ENCODE peak calls at places on chromosomes 5 and 9, in four cellular contexts. One of them, this sample, is unnamed.

GRCh38 chr5:82384025-82384750 is 106.0 kb upstream of the RPS23 start:
- DNase-seq in progenitor cell of endocrine pancreas: no peak
- DNase-seq in HFF-Myc: no peak
- DNase-seq in AG09309: no peak
- DNase-seq in this sample: no peak

GRCh38 chr5:113663879-113664278 is 150.4 kb downstream of the YTHDC2 start:
- DNase-seq in progenitor cell of endocrine pancreas: peak; percentile 12
- DNase-seq in HFF-Myc: peak; percentile 19
- DNase-seq in AG09309: no peak
- DNase-seq in this sample: peak; percentile 55

GRCh38 chr5:139761501-139761900 is 34.1 kb upstream of the PSD2 start:
- DNase-seq in progenitor cell of endocrine pancreas: no peak
- DNase-seq in HFF-Myc: no peak
- DNase-seq in AG09309: no peak
- DNase-seq in this sample: no peak

GRCh38 chr5:149636861-149637246 is 55.6 kb downstream of the ARHGEF37 start:
- DNase-seq in progenitor cell of endocrine pancreas: peak; percentile 20
- DNase-seq in HFF-Myc: peak; percentile 16
- DNase-seq in AG09309: no peak
- DNase-seq in this sample: no peak

GRCh38 chr9:120730661-120731514 is 16.6 kb upstream of the MEGF9 start:
- DNase-seq in progenitor cell of endocrine pancreas: no peak
- DNase-seq in HFF-Myc: peak; percentile 30
- DNase-seq in AG09309: no peak
- DNase-seq in this sample: peak; percentile 80

GRCh38 chr5:92380069-92380770 is 997.1 kb upstream of the ARRDC3 start:
- DNase-seq in progenitor cell of endocrine pancreas: no peak
- DNase-seq in HFF-Myc: no peak
- DNase-seq in AG09309: no peak
- DNase-seq in this sample: no peak

GRCh38 chr5:158881076-158881880 is 218.4 kb downstream of the EBF1 start:
- DNase-seq in progenitor cell of endocrine pancreas: no peak
- DNase-seq in HFF-Myc: no peak
- DNase-seq in AG09309: no peak
- DNase-seq in this sample: no peak

GRCh38 chr5:124906339-124907097 is 160.1 kb upstream of the ZNF608 start:
- DNase-seq in progenitor cell of endocrine pancreas: no peak
- DNase-seq in HFF-Myc: peak; percentile 57
- DNase-seq in AG09309: peak; percentile 62
- DNase-seq in this sample: peak; percentile 50

GRCh38 chr5:144549580-144549979 is 378.9 kb downstream of the KCTD16 start:
- DNase-seq in progenitor cell of endocrine pancreas: no peak
- DNase-seq in HFF-Myc: no peak
- DNase-seq in AG09309: no peak
- DNase-seq in this sample: peak; percentile 77

GRCh38 chr5:1205255-1206180 is 4.1 kb downstream of the SLC6A19 start:
- DNase-seq in progenitor cell of endocrine pancreas: no peak
- DNase-seq in HFF-Myc: no peak
- DNase-seq in AG09309: no peak
- DNase-seq in this sample: no peak

GRCh38 chr9:116087246-116087645 is 66.3 kb upstream of the PAPPA start:
- DNase-seq in progenitor cell of endocrine pancreas: no peak
- DNase-seq in HFF-Myc: no peak
- DNase-seq in AG09309: no peak
- DNase-seq in this sample: no peak

GRCh38 chr5:181243020-181243520 is 636 bp downstream of the RACK1 start:
- DNase-seq in progenitor cell of endocrine pancreas: no peak
- DNase-seq in HFF-Myc: no peak
- DNase-seq in AG09309: no peak
- DNase-seq in this sample: no peak

GRCh38 chr9:107650321-107650720 is 160.8 kb upstream of the KLF4 start:
- DNase-seq in progenitor cell of endocrine pancreas: no peak
- DNase-seq in HFF-Myc: no peak
- DNase-seq in AG09309: peak; percentile 80
- DNase-seq in this sample: peak; percentile 61

GRCh38 chr9:33273266-33273971 is 8.6 kb downstream of the CHMP5 start:
- DNase-seq in progenitor cell of endocrine pancreas: no peak
- DNase-seq in HFF-Myc: no peak
- DNase-seq in AG09309: no peak
- DNase-seq in this sample: no peak

GRCh38 chr9:137281345-137282116 is 4.0 kb downstream of the TOR4A start:
- DNase-seq in progenitor cell of endocrine pancreas: no peak
- DNase-seq in HFF-Myc: no peak
- DNase-seq in AG09309: no peak
- DNase-seq in this sample: no peak

DNA sequence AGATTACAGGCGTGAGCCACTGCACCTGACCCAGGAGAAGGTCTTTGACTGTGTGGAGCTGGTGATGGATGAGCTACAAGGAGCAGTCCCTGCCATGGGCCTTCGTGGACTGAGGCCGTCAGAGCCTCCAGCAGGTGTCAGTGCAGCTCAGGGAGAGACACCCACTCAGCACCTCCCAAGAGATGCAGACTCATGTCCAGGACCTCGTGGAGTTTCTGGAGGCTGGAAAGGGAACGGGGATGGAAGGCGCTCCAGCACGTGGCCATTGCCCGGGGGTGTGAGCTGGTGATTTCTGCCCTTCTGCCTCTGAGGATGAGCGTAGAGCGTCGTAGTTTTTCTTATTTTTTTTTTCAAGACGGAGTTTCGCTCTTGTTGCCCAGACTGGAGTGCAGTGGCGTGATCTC is 9.5 kb downstream of the TOR4A start:
- DNase-seq in progenitor cell of endocrine pancreas: no peak
- DNase-seq in HFF-Myc: no peak
- DNase-seq in AG09309: no peak
- DNase-seq in this sample: peak; percentile 52
- TF ChIP-seq CTCF in progenitor cell of endocrine pancreas: peak; percentile 52
- TF ChIP-seq CTCF in HFF-Myc: peak; percentile 66
- TF ChIP-seq CTCF in AG09309: peak; percentile 65
- TF ChIP-seq CTCF in this sample: peak; percentile 68

DNA sequence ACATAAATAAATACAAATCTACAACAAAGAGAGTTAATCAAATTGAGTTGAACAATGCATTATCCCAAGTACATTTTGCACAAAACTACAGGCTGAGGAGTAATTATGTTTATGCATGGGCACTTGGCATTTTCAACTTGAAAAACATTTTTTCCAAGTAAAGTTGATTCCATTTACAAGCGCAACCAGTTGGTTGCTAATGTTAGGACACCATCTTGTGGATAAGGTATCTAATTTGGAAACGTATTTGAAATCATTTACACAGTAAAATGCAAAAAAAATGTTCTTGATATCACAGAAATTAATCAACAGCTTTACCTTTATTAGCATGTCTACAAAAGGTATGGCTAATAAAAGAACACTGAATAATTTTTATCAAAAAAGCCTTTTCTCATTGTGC is 18.8 kb downstream of the FTMT start:
- DNase-seq in progenitor cell of endocrine pancreas: no peak
- DNase-seq in HFF-Myc: no peak
- DNase-seq in AG09309: no peak
- DNase-seq in this sample: no peak
- TF ChIP-seq CTCF in progenitor cell of endocrine pancreas: peak; percentile 42
- TF ChIP-seq CTCF in HFF-Myc: no peak
- TF ChIP-seq CTCF in AG09309: no peak
- TF ChIP-seq CTCF in this sample: no peak

GRCh38 chr9:18060304-18060934 is 413.5 kb upstream of the ADAMTSL1 start:
- DNase-seq in progenitor cell of endocrine pancreas: no peak
- DNase-seq in HFF-Myc: no peak
- DNase-seq in AG09309: no peak
- DNase-seq in this sample: no peak
- TF ChIP-seq CTCF in progenitor cell of endocrine pancreas: peak; percentile 47
- TF ChIP-seq CTCF in HFF-Myc: peak; percentile 10
- TF ChIP-seq CTCF in AG09309: no peak
- TF ChIP-seq CTCF in this sample: peak; percentile 67

DNA sequence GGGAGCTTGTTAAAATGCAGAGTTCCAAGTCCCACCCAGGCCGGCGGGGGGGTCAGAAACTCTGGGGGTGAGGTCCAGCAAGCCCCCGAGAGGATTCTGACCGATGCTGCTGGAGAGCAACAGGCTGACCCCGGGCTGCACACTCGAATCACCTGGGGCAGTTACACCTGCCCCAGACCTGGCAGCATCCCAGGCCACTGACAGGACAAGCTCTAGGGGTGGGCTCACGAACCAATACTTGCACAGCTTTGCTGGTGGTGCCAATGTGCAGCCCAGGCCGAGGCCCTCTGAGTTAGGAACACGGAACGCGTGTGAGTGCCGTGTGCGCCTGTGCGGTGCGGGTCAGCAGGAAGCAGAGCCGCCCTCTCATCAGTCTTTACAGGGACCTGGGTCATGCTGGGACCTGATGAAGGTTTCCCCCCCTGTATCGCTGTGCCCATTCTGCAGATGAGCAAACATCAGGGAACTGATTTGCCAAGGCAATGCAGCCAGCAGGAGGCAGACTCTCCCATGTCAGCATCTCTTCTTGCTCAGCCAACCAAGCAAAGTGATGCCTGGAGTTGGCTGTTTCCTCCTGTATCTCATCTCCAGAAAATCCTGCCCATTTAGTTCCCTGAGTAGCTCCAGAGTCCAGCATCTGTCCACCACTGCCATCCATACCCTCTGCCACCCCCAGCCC is 16.3 kb downstream of the FAM163B start:
- DNase-seq in progenitor cell of endocrine pancreas: no peak
- DNase-seq in HFF-Myc: no peak
- DNase-seq in AG09309: no peak
- DNase-seq in this sample: no peak
- TF ChIP-seq CTCF in progenitor cell of endocrine pancreas: no peak
- TF ChIP-seq CTCF in HFF-Myc: peak; percentile 17
- TF ChIP-seq CTCF in AG09309: no peak
- TF ChIP-seq CTCF in this sample: peak; percentile 56

GRCh38 chr9:89675403-89675771 is 70.6 kb downstream of the GADD45G start:
- DNase-seq in progenitor cell of endocrine pancreas: no peak
- DNase-seq in HFF-Myc: no peak
- DNase-seq in AG09309: no peak
- DNase-seq in this sample: no peak
- TF ChIP-seq CTCF in progenitor cell of endocrine pancreas: no peak
- TF ChIP-seq CTCF in HFF-Myc: no peak
- TF ChIP-seq CTCF in AG09309: no peak
- TF ChIP-seq CTCF in this sample: no peak

DNA sequence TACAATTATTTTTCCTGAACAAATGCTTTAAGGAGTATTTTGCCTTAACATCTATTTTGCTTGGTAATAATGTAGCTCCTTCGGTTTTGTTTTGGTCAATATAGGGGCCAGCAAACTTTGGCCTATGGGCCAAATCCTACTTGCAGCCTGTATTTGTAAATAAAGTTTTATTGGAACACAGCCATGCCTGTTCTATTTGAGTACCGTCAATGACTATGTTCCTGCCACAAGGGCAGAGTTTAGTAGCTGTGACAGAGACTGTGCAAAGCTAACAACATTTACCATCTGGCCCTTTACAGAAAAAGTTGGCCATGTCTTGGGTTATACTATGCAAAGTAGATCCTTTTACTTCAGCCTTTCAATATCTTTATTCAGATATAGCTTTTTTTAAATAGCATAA is 113.4 kb downstream of the NR3C1 start:
- DNase-seq in progenitor cell of endocrine pancreas: no peak
- DNase-seq in HFF-Myc: no peak
- DNase-seq in AG09309: no peak
- DNase-seq in this sample: peak; percentile 6
- TF ChIP-seq CTCF in progenitor cell of endocrine pancreas: no peak
- TF ChIP-seq CTCF in HFF-Myc: no peak
- TF ChIP-seq CTCF in AG09309: no peak
- TF ChIP-seq CTCF in this sample: no peak

GRCh38 chr9:130997395-130997684 is 11.6 kb upstream of the LAMC3 start:
- DNase-seq in progenitor cell of endocrine pancreas: no peak
- DNase-seq in HFF-Myc: no peak
- DNase-seq in AG09309: no peak
- DNase-seq in this sample: no peak

GRCh38 chr9:130997925-130998595 is 10.9 kb upstream of the LAMC3 start:
- DNase-seq in progenitor cell of endocrine pancreas: peak; percentile 81
- DNase-seq in HFF-Myc: peak; percentile 38
- DNase-seq in AG09309: no peak
- DNase-seq in this sample: peak; percentile 48

GRCh38 chr9:130996672-130997394 is 12.1 kb upstream of the LAMC3 start:
- DNase-seq in progenitor cell of endocrine pancreas: no peak
- DNase-seq in HFF-Myc: no peak
- DNase-seq in AG09309: no peak
- DNase-seq in this sample: no peak

GRCh38 chr9:130999265-130999623 is 9.7 kb upstream of the LAMC3 start:
- DNase-seq in progenitor cell of endocrine pancreas: no peak
- DNase-seq in HFF-Myc: no peak
- DNase-seq in AG09309: no peak
- DNase-seq in this sample: no peak

DNA sequence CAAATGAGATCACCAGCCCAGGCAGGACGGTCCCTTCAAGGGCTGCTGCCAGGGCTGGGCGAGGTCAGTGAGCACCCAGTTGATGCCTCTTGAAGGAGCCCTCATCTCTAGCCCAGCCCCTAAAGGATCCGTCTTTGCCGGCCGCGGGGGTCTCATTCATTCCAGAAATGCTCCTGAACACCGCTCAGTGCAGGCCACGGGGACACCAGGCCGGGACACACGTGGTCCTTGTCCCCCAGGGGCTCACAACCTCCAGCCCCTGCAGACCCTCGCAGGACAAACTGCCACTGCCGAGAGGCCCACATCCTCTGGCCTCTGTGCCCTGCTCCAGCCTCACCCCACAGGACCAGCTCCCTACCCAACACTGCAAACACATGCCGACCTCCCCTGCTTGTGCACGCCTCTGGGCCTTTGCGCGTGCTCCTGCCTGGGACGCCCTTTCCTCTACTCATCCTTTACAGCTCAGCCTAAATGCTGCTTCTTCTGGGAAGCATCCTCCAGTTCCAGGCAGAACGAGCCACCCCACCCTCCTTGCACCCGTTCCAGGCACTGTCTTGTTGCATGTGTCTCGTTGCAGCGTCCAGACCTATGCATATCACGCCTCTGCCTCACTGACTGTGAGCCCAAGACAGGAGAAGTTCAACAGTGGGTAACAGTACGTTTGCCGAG is 10.2 kb upstream of the LAMC3 start:
- DNase-seq in progenitor cell of endocrine pancreas: no peak
- DNase-seq in HFF-Myc: no peak
- DNase-seq in AG09309: no peak
- DNase-seq in this sample: no peak
- TF ChIP-seq CTCF in progenitor cell of endocrine pancreas: no peak
- TF ChIP-seq CTCF in HFF-Myc: no peak
- TF ChIP-seq CTCF in AG09309: no peak
- TF ChIP-seq CTCF in this sample: peak; percentile 68

DNA sequence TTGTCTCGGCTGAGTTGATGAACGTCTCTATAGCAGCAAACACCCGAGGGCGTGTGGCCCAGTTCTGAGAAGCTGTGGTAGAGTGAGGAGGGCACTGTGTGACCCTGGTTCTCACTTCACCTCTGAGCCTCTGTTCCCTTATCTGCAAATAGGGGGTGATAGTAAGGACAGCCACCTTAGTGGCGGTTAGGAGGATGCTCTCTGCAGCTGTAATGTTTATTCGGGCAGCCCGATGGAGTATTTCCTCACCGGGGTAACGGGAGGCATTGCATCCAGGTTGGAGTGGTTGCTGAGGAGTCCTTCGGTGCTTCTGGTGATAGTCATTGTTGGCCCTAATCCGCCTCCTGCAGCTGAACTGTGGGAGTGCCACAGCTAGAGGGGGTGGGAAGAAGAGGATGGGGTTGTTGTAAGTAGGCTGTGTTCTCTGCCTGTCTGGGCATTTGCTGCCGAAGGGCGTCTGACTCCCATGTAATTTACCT is 13.9 kb downstream of the PRRC2B start:
- DNase-seq in progenitor cell of endocrine pancreas: no peak
- DNase-seq in HFF-Myc: no peak
- DNase-seq in AG09309: no peak
- DNase-seq in this sample: no peak
- TF ChIP-seq CTCF in progenitor cell of endocrine pancreas: peak; percentile 41
- TF ChIP-seq CTCF in HFF-Myc: no peak
- TF ChIP-seq CTCF in AG09309: no peak
- TF ChIP-seq CTCF in this sample: peak; percentile 46